ENCODE peak calls at places on chromosome 15, in eight cellular contexts. V, L, F, J, R, K, Y and P are unnamed samples.

GRCh38 chr15:101029971-101030661 is 111.0 kb downstream of the LRRK1 start:
- DNase-seq in V (no peak), L (peak; percentile 0), F (no peak), J (no peak), R (no peak), K (no peak), Y (peak; percentile 12), P (no peak)

GRCh38 chr15:59519329-59519728 is 81.3 kb downstream of the FAM81A start:
- DNase-seq in V (no peak), L (no peak), F (no peak), J (no peak), R (no peak), K (no peak), Y (no peak), P (no peak)

GRCh38 chr15:34651962-34652725 is 68.7 kb upstream of the GOLGA8B start:
- DNase-seq in V (no peak), L (no peak), F (no peak), J (no peak), R (no peak), K (no peak), Y (no peak), P (no peak)

GRCh38 chr15:59232476-59232875 is 25.8 kb downstream of the LDHAL6B start:
- DNase-seq in V (no peak), L (no peak), F (no peak), J (peak; percentile 96), R (no peak), K (peak; percentile 82), Y (no peak), P (peak; percentile 88)

GRCh38 chr15:50493625-50494024 is 52.8 kb downstream of the USP50 start:
- DNase-seq in V (no peak), L (no peak), F (no peak), J (no peak), R (no peak), K (no peak), Y (no peak), P (no peak)

GRCh38 chr15:86916671-86917450 is 837.2 kb downstream of the AGBL1 start:
- DNase-seq in V (no peak), L (peak; percentile 17), F (no peak), J (no peak), R (no peak), K (no peak), Y (peak; percentile 71), P (no peak)

GRCh38 chr15:29736745-29737023 is 85.6 kb downstream of the TJP1 start:
- DNase-seq in V (no peak), L (no peak), F (no peak), J (peak; percentile 51), R (no peak), K (peak; percentile 68), Y (no peak), P (peak; percentile 28)

GRCh38 chr15:60346653-60347052 is 51.1 kb downstream of the ANXA2 start:
- DNase-seq in V (no peak), L (no peak), F (no peak), J (no peak), R (no peak), K (no peak), Y (no peak), P (no peak)

GRCh38 chr15:64519897-64520296 is 59.5 kb downstream of the ZNF609 start:
- DNase-seq in V (no peak), L (no peak), F (peak; percentile 32), J (no peak), R (no peak), K (no peak), Y (no peak), P (no peak)
- TF ChIP-seq CTCF in V (no peak), L (peak; percentile 12), F (peak; percentile 51), J (peak; percentile 6), R (no peak), K (no peak), Y (no peak), P (no peak)

GRCh38 chr15:68366314-68366713 is 65.6 kb downstream of the ITGA11 start:
- DNase-seq in V (peak; percentile 55), L (no peak), F (peak; percentile 72), J (no peak), R (no peak), K (no peak), Y (no peak), P (no peak)
- TF ChIP-seq CTCF in V (no peak), L (no peak), F (peak; percentile 53), J (no peak), R (no peak), K (no peak), Y (no peak), P (no peak)

DNA sequence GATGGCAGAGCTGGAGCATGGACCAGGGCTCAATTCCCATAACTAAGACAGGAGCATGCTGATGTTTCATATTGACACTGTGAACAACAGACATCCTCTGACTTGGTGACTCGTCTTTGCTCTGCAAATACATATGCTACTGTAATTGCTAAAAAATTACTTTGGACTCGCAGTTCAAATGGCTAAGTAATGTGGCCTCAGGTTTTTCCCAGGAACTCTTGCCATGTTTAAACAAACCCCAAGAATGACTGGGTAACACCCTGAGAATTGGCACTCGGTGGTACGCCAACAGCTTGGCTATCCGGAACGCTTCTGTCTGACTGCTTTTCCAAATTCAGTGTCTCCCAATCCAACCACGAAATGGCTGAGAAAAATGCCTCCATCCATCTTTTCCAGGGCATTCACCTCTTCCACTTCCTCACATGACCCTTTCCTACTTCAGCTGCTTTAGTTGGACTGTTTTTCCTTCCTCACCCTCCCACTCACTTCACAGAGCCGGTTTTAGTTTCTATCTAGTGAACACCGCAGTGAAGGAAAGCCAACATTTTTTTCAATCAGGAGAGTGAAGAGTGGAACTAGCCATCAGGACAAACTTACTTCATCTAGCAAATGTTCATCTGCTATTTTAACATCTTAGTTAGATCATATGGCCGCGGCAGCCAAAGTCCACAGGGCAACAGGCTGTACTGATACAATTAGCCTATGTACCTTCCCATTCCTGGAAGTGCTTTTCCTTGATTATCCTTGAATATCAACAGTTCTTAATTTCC is 456.5 kb upstream of the THBS1 start:
- DNase-seq in V (no peak), L (no peak), F (no peak), J (peak; percentile 81), R (no peak), K (peak; percentile 35), Y (no peak), P (peak; percentile 42)
- TF ChIP-seq CTCF in V (no peak), L (no peak), F (no peak), J (no peak), R (no peak), K (no peak), Y (no peak), P (no peak)

GRCh38 chr15:65917407-65917756 is 48.1 kb downstream of the RAB11A start:
- DNase-seq in V (no peak), L (no peak), F (no peak), J (no peak), R (no peak), K (no peak), Y (no peak), P (no peak)

GRCh38 chr15:65916041-65916663 is 46.9 kb downstream of the RAB11A start:
- DNase-seq in V (no peak), L (no peak), F (no peak), J (no peak), R (no peak), K (no peak), Y (no peak), P (no peak)

GRCh38 chr15:65917936-65918335 is 48.6 kb downstream of the RAB11A start:
- DNase-seq in V (no peak), L (no peak), F (no peak), J (no peak), R (no peak), K (no peak), Y (no peak), P (no peak)

GRCh38 chr15:65914981-65915925 is 46.0 kb downstream of the RAB11A start:
- DNase-seq in V (no peak), L (no peak), F (no peak), J (no peak), R (no peak), K (no peak), Y (no peak), P (no peak)

GRCh38 chr15:65916664-65917406 is 47.5 kb downstream of the RAB11A start:
- DNase-seq in V (peak; percentile 53), L (peak; percentile 62), F (peak; percentile 88), J (peak; percentile 65), R (peak; percentile 68), K (peak; percentile 44), Y (no peak), P (peak; percentile 82)
- TF ChIP-seq CTCF in V (peak; percentile 33), L (peak; percentile 67), F (peak; percentile 65), J (peak; percentile 75), R (no peak), K (peak; percentile 35), Y (peak; percentile 53), P (peak; percentile 84)

GRCh38 chr15:78004919-78005634 is 72.4 kb downstream of the TBC1D2B start:
- DNase-seq in V (no peak), L (no peak), F (no peak), J (peak; percentile 90), R (no peak), K (peak; percentile 67), Y (peak; percentile 84), P (peak; percentile 92)
- TF ChIP-seq CTCF in V (no peak), L (no peak), F (no peak), J (peak; percentile 44), R (no peak), K (no peak), Y (peak; percentile 29), P (peak; percentile 50)

GRCh38 chr15:83843511-83843910 is 189.6 kb downstream of the ADAMTSL3 start:
- DNase-seq in V (no peak), L (no peak), F (no peak), J (peak; percentile 89), R (no peak), K (peak; percentile 34), Y (no peak), P (peak; percentile 42)

GRCh38 chr15:83838763-83839162 is 184.8 kb downstream of the ADAMTSL3 start:
- DNase-seq in V (no peak), L (no peak), F (no peak), J (no peak), R (no peak), K (no peak), Y (no peak), P (no peak)

GRCh38 chr15:83845230-83845629 is 191.3 kb downstream of the ADAMTSL3 start:
- DNase-seq in V (peak; percentile 37), L (no peak), F (no peak), J (peak; percentile 83), R (no peak), K (peak; percentile 54), Y (no peak), P (peak; percentile 94)

GRCh38 chr15:83844742-83845141 is 190.8 kb downstream of the ADAMTSL3 start:
- DNase-seq in V (no peak), L (no peak), F (no peak), J (no peak), R (no peak), K (peak; percentile 64), Y (no peak), P (no peak)

DNA sequence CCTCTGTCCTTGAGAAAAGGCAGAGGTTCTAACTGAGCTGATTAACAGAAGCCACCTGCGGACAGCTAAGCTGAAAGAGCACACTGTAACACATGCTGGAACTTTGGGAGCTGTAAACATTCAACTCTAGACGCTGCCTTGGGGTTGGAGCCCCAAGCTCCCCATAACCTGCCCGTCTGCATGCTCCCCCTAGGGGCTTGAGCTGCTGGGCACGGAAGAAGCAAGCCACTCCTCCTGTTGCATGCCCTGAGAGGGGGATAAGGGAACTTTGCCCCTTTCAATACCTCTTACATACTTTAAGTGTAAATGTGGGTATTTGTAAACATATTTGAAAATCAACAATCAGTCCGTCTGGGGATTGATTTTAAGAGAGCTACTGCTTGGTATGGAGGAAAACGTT is 188.4 kb downstream of the ADAMTSL3 start:
- DNase-seq in V (no peak), L (no peak), F (peak; percentile 37), J (no peak), R (no peak), K (no peak), Y (no peak), P (no peak)
- TF ChIP-seq CTCF in V (no peak), L (no peak), F (peak; percentile 53), J (no peak), R (no peak), K (no peak), Y (no peak), P (no peak)